ENCODE peak calls at places on chromosomes 7 and 10, in four cellular contexts. N, D, X and K are unnamed samples.

GRCh38 chr10:70756710-70757360 is 28.3 kb downstream of the TBATA start:
- DNase-seq in N (peak; percentile 21), X (peak; percentile 74), D (no peak), K (no peak)

GRCh38 chr7:155763721-155764431 is 48.4 kb downstream of the SHH start:
- DNase-seq in N (peak; percentile 80), D (peak; percentile 85), X (peak; percentile 96), K (no peak)

GRCh38 chr7:16293669-16294425 is 127.5 kb downstream of the CRPPA start:
- DNase-seq in N (no peak), X (no peak), D (no peak), K (no peak)

GRCh38 chr7:90111-91063 is 102.0 kb upstream of the FAM20C start:
- DNase-seq in D (no peak), N (peak; percentile 55), X (peak; percentile 59), K (no peak)

GRCh38 chr10:50421026-50421719 is 169.9 kb upstream of the ASAH2 start:
- DNase-seq in X (peak; percentile 67), D (no peak), N (no peak), K (peak; percentile 16)

GRCh38 chr10:122354391-122354790 is 20.1 kb upstream of the PLEKHA1 start:
- DNase-seq in X (no peak), N (no peak), D (no peak), K (no peak)

GRCh38 chr7:2403718-2404648 is 572 bp downstream of the CHST12 start:
- DNase-seq in N (peak; percentile 36), D (peak; percentile 61), X (peak; percentile 35), K (peak; percentile 74)

GRCh38 chr7:96407427-96407826 is 85.5 kb upstream of the SLC25A13 start:
- DNase-seq in X (peak; percentile 32), N (no peak), D (no peak), K (no peak)

GRCh38 chr7:150974468-150975391 is 3.4 kb downstream of the KCNH2 start:
- DNase-seq in D (peak; percentile 81), X (no peak), N (no peak), K (peak; percentile 81)

GRCh38 chr7:80428161-80429054 is 83.5 kb downstream of the GNAT3 start:
- DNase-seq in D (no peak), N (peak; percentile 78), X (peak; percentile 90), K (no peak)

GRCh38 chr10:119502214-119502613 is 40.3 kb downstream of the RGS10 start:
- DNase-seq in X (no peak), D (peak; percentile 83), N (no peak), K (peak; percentile 26)

GRCh38 chr10:94614558-94614957 is 69.0 kb downstream of the HELLS start:
- DNase-seq in N (no peak), X (no peak), D (no peak), K (no peak)

GRCh38 chr10:31549936-31550335 is 230.9 kb downstream of the ZEB1 start:
- DNase-seq in N (no peak), D (no peak), X (peak; percentile 40), K (no peak)

GRCh38 chr7:6480323-6480660 is 32.5 kb upstream of the DAGLB start:
- DNase-seq in N (no peak), D (no peak), X (no peak), K (no peak)

GRCh38 chr10:6095810-6096209 is 7.0 kb downstream of the RBM17 start:
- DNase-seq in N (no peak), D (no peak), X (no peak), K (no peak)

GRCh38 chr10:132464256-132465192 is 67.5 kb downstream of the PWWP2B start:
- DNase-seq in X (peak; percentile 32), D (no peak), N (no peak), K (no peak)

GRCh38 chr10:96073722-96074121 is 30.3 kb downstream of the CCNJ start:
- DNase-seq in X (peak; percentile 89), N (peak; percentile 50), D (no peak), K (no peak)

GRCh38 chr10:79608505-79609375 is 2.0 kb upstream of the SFTPA1 start:
- DNase-seq in X (peak; percentile 33), N (peak; percentile 1), D (peak; percentile 71), K (no peak)

GRCh38 chr10:63605568-63605967 is 84.4 kb downstream of the REEP3 start:
- DNase-seq in X (peak; percentile 9), N (peak; percentile 26), D (no peak), K (no peak)